ENCODE peak calls at places on chromosomes 5 and 9, in six cellular contexts. H is neuronal stem cell, M is mesenchymal stem cell, C is mesendoderm, R is trophoblast cell, Q is H1. N is an unnamed sample.

GRCh38 chr5:2110137-2110933 is 227.6 kb upstream of the IRX4 start:
- DNase-seq in R (no peak), M (no peak), Q (no peak), C (no peak), H (no peak), N (no peak)

GRCh38 chr9:136100700-136101614 is 5.9 kb upstream of the NACC2 start:
- DNase-seq in H (no peak), R (no peak), Q (peak), C (peak), M (no peak), N (no peak)

GRCh38 chr5:28703651-28704260 is 1665.4 kb upstream of the CDH9 start:
- DNase-seq in R (no peak), H (no peak), C (peak), M (peak), Q (no peak), N (no peak)

GRCh38 chr9:122190597-122191381 is 31.1 kb downstream of the MORN5 start:
- DNase-seq in Q (no peak), C (no peak), M (no peak), H (no peak), R (no peak), N (peak)

GRCh38 chr9:121901616-121902015 is 191.5 kb downstream of the TTLL11 start:
- DNase-seq in Q (no peak), M (no peak), R (no peak), H (no peak), C (no peak), N (peak)

GRCh38 chr5:155070781-155071180 is 57.2 kb downstream of the KIF4B start:
- DNase-seq in R (no peak), C (no peak), H (no peak), M (no peak), Q (no peak), N (no peak)

GRCh38 chr9:22060831-22061383 is 51.8 kb upstream of the CDKN2B start:
- DNase-seq in H (no peak), C (no peak), Q (no peak), M (no peak), R (no peak), N (no peak)

GRCh38 chr9:124217839-124218437 is 39.8 kb upstream of the NEK6 start:
- DNase-seq in C (no peak), Q (no peak), R (peak), H (no peak), M (no peak), N (no peak)

GRCh38 chr9:137972988-137973470 is 95.4 kb downstream of the CACNA1B start:
- DNase-seq in Q (peak), M (no peak), H (no peak), C (no peak), R (no peak), N (no peak)

GRCh38 chr9:121059513-121059912 is 9.4 kb upstream of the C5 start:
- DNase-seq in H (no peak), M (no peak), C (no peak), R (no peak), Q (no peak), N (no peak)

GRCh38 chr9:123998278-123998925 is 13.2 kb upstream of the LHX2 start:
- DNase-seq in C (peak), Q (no peak), H (no peak), M (no peak), R (no peak), N (no peak)

GRCh38 chr5:156474251-156474650 is 147.3 kb downstream of the SGCD start:
- DNase-seq in R (no peak), H (no peak), Q (no peak), M (peak), C (no peak), N (peak)

GRCh38 chr5:1516615-1517601 is 6.9 kb downstream of the LPCAT1 start:
- DNase-seq in H (no peak), Q (peak), R (peak), M (peak), C (peak), N (peak)

GRCh38 chr9:81431662-81432061 is 257.7 kb downstream of the TLE1 start:
- DNase-seq in M (peak), Q (no peak), C (no peak), H (no peak), R (no peak), N (peak)

GRCh38 chr9:137756045-137756744 is 121.4 kb upstream of the CACNA1B start:
- DNase-seq in H (no peak), R (no peak), M (no peak), C (no peak), Q (no peak), N (peak)

GRCh38 chr5:122805481-122805880 is 30.6 kb downstream of the SNX2 start:
- DNase-seq in H (no peak), Q (no peak), C (no peak), R (peak), M (peak), N (peak)

GRCh38 chr9:73269430-73270101 is 117.9 kb downstream of the ANXA1 start:
- DNase-seq in M (peak), R (peak), H (no peak), C (peak), Q (no peak), N (peak)

GRCh38 chr5:175353876-175354275 is 90.1 kb downstream of the DRD1 start:
- DNase-seq in Q (no peak), H (no peak), C (no peak), M (no peak), R (peak), N (peak)

GRCh38 chr5:150487199-150488061 is 20.5 kb upstream of the NDST1 start:
- DNase-seq in R (peak), C (no peak), H (no peak), Q (no peak), M (peak), N (peak)

GRCh38 chr9:115063058-115063850 is 54.7 kb downstream of the TNC start:
- DNase-seq in R (no peak), Q (no peak), M (peak), H (no peak), C (peak), N (peak)

GRCh38 chr9:94611638-94612068 is 18.0 kb upstream of the FBP2 start:
- DNase-seq in M (no peak), R (no peak), Q (no peak), C (no peak), H (no peak), N (no peak)

GRCh38 chr5:90940227-90940995 is 381.8 kb downstream of the ADGRV1 start:
- DNase-seq in H (peak), M (peak), C (peak), R (peak), Q (peak), N (peak)

GRCh38 chr5:137761560-137761959 is 7.4 kb upstream of the HNRNPA0 start:
- DNase-seq in R (peak), M (no peak), H (no peak), Q (no peak), C (no peak), N (no peak)

GRCh38 chr5:9851458-9851857 is 221.3 kb upstream of the TAS2R1 start:
- DNase-seq in M (peak), Q (no peak), H (no peak), C (no peak), R (peak), N (peak)

GRCh38 chr5:104859437-104859836 is 1296.8 kb upstream of the NUDT12 start:
- DNase-seq in H (no peak), Q (no peak), C (no peak), R (no peak), M (no peak), N (no peak)

GRCh38 chr9:116284518-116284917 is 130.9 kb downstream of the PAPPA start:
- DNase-seq in M (no peak), R (peak), C (no peak), Q (no peak), H (no peak), N (no peak)

GRCh38 chr9:135212961-135213360 is 125.5 kb downstream of the OLFM1 start:
- DNase-seq in R (no peak), M (no peak), C (no peak), Q (no peak), H (no peak), N (no peak)

GRCh38 chr9:110332766-110333165 is 4.9 kb downstream of the TXNDC8 start:
- DNase-seq in C (no peak), M (no peak), Q (no peak), H (no peak), R (no peak), N (no peak)

GRCh38 chr5:139293504-139294371 is at the start of gene MATR3:
- DNase-seq in R (peak), H (peak), C (peak), Q (peak), M (peak), N (peak)
- H2AK5ac ChIP-seq in R (peak), H (peak), C (peak), Q (peak), M (peak), N (peak)

GRCh38 chr5:124697912-124698690 is 48.3 kb downstream of the ZNF608 start:
- DNase-seq in Q (no peak), H (peak), M (peak), C (no peak), R (no peak), N (peak)

GRCh38 chr5:124698774-124699173 is 47.7 kb downstream of the ZNF608 start:
- DNase-seq in Q (no peak), M (peak), H (no peak), R (no peak), C (no peak), N (peak)

GRCh38 chr5:124700333-124700732 is 46.1 kb downstream of the ZNF608 start:
- DNase-seq in H (no peak), M (no peak), R (no peak), C (no peak), Q (no peak), N (no peak)

GRCh38 chr5:124697482-124697881 is 49.0 kb downstream of the ZNF608 start:
- DNase-seq in M (peak), Q (no peak), H (no peak), R (no peak), C (no peak), N (no peak)

GRCh38 chr5:124696898-124697297 is 49.5 kb downstream of the ZNF608 start:
- DNase-seq in M (no peak), R (no peak), Q (no peak), C (no peak), H (no peak), N (no peak)
- H2AK5ac ChIP-seq in M (no peak), R (no peak), Q (no peak), C (no peak), H (no peak), N (no peak)

DNA sequence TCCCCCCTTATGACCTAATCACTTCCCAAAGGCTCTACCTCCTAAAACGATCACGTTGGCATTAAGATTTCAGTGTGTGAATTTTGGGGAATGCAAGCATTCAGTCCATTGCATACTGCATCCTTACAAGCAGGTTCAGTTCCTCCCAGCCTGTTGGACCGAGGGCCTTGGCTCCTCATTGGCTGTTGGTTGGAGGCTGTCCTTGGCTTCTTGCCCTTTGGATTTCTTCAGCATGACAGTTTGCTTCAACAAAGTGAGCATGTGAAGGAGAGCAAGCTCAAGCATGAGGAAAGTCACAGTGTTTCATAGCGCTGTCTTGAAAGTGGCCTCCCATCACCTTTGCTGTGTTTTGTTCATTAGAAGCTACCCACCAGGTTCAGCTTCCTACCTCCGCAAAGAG is 109.5 kb downstream of the GADD45G start:
- DNase-seq in C (no peak), M (peak), H (no peak), Q (no peak), R (no peak), N (no peak)
- H2AK5ac ChIP-seq in C (no peak), M (no peak), H (no peak), Q (no peak), R (no peak), N (no peak)

GRCh38 chr5:43063731-43064171 is 23.6 kb upstream of the ANXA2R start:
- DNase-seq in M (no peak), R (peak), Q (no peak), H (no peak), C (peak), N (no peak)
- H2AK5ac ChIP-seq in M (peak), R (no peak), Q (no peak), H (peak), C (no peak), N (peak)

GRCh38 chr5:21593261-21593660 is 1259.9 kb downstream of the CDH12 start:
- DNase-seq in C (no peak), H (no peak), Q (no peak), M (no peak), R (no peak), N (no peak)

GRCh38 chr5:21594566-21594965 is 1258.6 kb downstream of the CDH12 start:
- DNase-seq in M (no peak), C (peak), H (no peak), Q (no peak), R (peak), N (no peak)
- H2AK5ac ChIP-seq in M (no peak), C (no peak), H (no peak), Q (no peak), R (no peak), N (no peak)

DNA sequence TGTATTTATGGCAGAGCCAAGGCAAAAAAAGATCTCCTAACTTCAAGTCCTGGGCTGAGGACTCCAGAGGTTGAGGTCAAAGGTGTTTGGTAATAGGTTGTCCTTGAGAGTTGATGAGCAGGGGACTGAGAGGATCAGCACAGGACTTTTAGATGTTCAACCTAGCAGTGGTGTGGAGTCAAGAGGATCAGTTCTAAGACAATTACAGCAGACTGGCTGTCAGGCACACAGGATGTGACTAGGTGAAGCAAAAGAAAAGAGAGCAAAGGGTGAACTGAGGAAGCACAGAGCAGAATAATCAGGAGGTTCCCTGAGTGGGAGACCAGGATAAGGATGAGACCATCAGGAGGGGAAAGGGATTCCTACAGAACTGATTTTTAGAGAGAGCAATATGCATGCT is 10.9 kb downstream of the GZMA start:
- DNase-seq in Q (no peak), C (no peak), H (no peak), M (no peak), R (no peak), N (no peak)
- H2AK5ac ChIP-seq in Q (no peak), C (no peak), H (no peak), M (no peak), R (no peak), N (no peak)

N was measured in IMR-90.